ENCODE peak calls at places on chromosomes 4 and X, in six cellular contexts. One of them, this sample, is unnamed.

GRCh38 chr4:186728631-186729271 is 5.1 kb upstream of the FAT1 start:
- DNase-seq in endodermal cell: no peak
- DNase-seq in naive thymus-derived CD4-positive, alpha-beta T cell: no peak
- DNase-seq in psoas muscle: no peak
- DNase-seq in colonic mucosa: no peak
- DNase-seq in HCT116: peak; percentile 94
- DNase-seq in this sample: no peak

GRCh38 chr4:77355731-77356130 is 198.7 kb downstream of the CCNG2 start:
- DNase-seq in psoas muscle: no peak
- DNase-seq in endodermal cell: no peak
- DNase-seq in colonic mucosa: no peak
- DNase-seq in HCT116: no peak
- DNase-seq in naive thymus-derived CD4-positive, alpha-beta T cell: no peak
- DNase-seq in this sample: no peak

GRCh38 chrX:41590641-41591040 is 98.1 kb upstream of the GPR34 start:
- DNase-seq in naive thymus-derived CD4-positive, alpha-beta T cell: no peak
- DNase-seq in HCT116: no peak
- DNase-seq in endodermal cell: no peak
- DNase-seq in psoas muscle: no peak
- DNase-seq in colonic mucosa: no peak
- DNase-seq in this sample: no peak

GRCh38 chrX:133849676-133850075 is 135.7 kb downstream of the GPC3 start:
- DNase-seq in endodermal cell: no peak
- DNase-seq in HCT116: no peak
- DNase-seq in colonic mucosa: no peak
- DNase-seq in psoas muscle: no peak
- DNase-seq in naive thymus-derived CD4-positive, alpha-beta T cell: no peak
- DNase-seq in this sample: no peak

GRCh38 chr4:109433281-109434006 is at the start of gene SEC24B:
- DNase-seq in HCT116: peak; percentile 57
- DNase-seq in psoas muscle: peak; percentile 94
- DNase-seq in naive thymus-derived CD4-positive, alpha-beta T cell: peak; percentile 91
- DNase-seq in endodermal cell: peak; percentile 94
- DNase-seq in colonic mucosa: peak; percentile 89
- DNase-seq in this sample: peak; percentile 83

GRCh38 chrX:41250867-41251266 is 83.1 kb upstream of the DDX3X start:
- DNase-seq in naive thymus-derived CD4-positive, alpha-beta T cell: no peak
- DNase-seq in colonic mucosa: no peak
- DNase-seq in HCT116: no peak
- DNase-seq in psoas muscle: no peak
- DNase-seq in endodermal cell: no peak
- DNase-seq in this sample: no peak

GRCh38 chr4:138707746-138708145 is 307.8 kb upstream of the NOCT start:
- DNase-seq in endodermal cell: no peak
- DNase-seq in HCT116: no peak
- DNase-seq in naive thymus-derived CD4-positive, alpha-beta T cell: no peak
- DNase-seq in psoas muscle: no peak
- DNase-seq in colonic mucosa: no peak
- DNase-seq in this sample: no peak

GRCh38 chr4:8127051-8127798 is 31.4 kb downstream of the ABLIM2 start:
- DNase-seq in naive thymus-derived CD4-positive, alpha-beta T cell: no peak
- DNase-seq in psoas muscle: peak; percentile 90
- DNase-seq in endodermal cell: no peak
- DNase-seq in HCT116: no peak
- DNase-seq in colonic mucosa: no peak
- DNase-seq in this sample: no peak

GRCh38 chr4:113952452-113953029 is 26.9 kb downstream of the ARSJ start:
- DNase-seq in HCT116: peak; percentile 64
- DNase-seq in naive thymus-derived CD4-positive, alpha-beta T cell: no peak
- DNase-seq in psoas muscle: no peak
- DNase-seq in colonic mucosa: peak; percentile 55
- DNase-seq in endodermal cell: peak; percentile 80
- DNase-seq in this sample: no peak

GRCh38 chr4:144645102-144645469 is 870 bp upstream of the HHIP start:
- DNase-seq in colonic mucosa: no peak
- DNase-seq in naive thymus-derived CD4-positive, alpha-beta T cell: no peak
- DNase-seq in psoas muscle: peak; percentile 55
- DNase-seq in endodermal cell: no peak
- DNase-seq in HCT116: no peak
- DNase-seq in this sample: no peak

GRCh38 chrX:25020391-25021131 is 4.8 kb upstream of the ARX start:
- DNase-seq in colonic mucosa: no peak
- DNase-seq in HCT116: no peak
- DNase-seq in endodermal cell: peak; percentile 94
- DNase-seq in naive thymus-derived CD4-positive, alpha-beta T cell: peak; percentile 51
- DNase-seq in psoas muscle: peak; percentile 54
- DNase-seq in this sample: no peak

GRCh38 chrX:146994163-146994562 is 179.6 kb upstream of the CXorf51A start:
- DNase-seq in colonic mucosa: no peak
- DNase-seq in HCT116: no peak
- DNase-seq in naive thymus-derived CD4-positive, alpha-beta T cell: no peak
- DNase-seq in psoas muscle: no peak
- DNase-seq in endodermal cell: no peak
- DNase-seq in this sample: no peak

GRCh38 chrX:76555816-76556215 is 128.3 kb downstream of the MAGEE1 start:
- DNase-seq in colonic mucosa: no peak
- DNase-seq in HCT116: peak; percentile 33
- DNase-seq in naive thymus-derived CD4-positive, alpha-beta T cell: no peak
- DNase-seq in endodermal cell: peak; percentile 81
- DNase-seq in psoas muscle: no peak
- DNase-seq in this sample: peak; percentile 9

GRCh38 chrX:14056201-14056600 is 26.5 kb upstream of the GEMIN8 start:
- DNase-seq in endodermal cell: no peak
- DNase-seq in naive thymus-derived CD4-positive, alpha-beta T cell: no peak
- DNase-seq in HCT116: no peak
- DNase-seq in colonic mucosa: no peak
- DNase-seq in psoas muscle: no peak
- DNase-seq in this sample: no peak

GRCh38 chr4:73897380-73898136 is 28.4 kb downstream of the CXCL1 start:
- DNase-seq in colonic mucosa: no peak
- DNase-seq in HCT116: no peak
- DNase-seq in endodermal cell: no peak
- DNase-seq in psoas muscle: no peak
- DNase-seq in naive thymus-derived CD4-positive, alpha-beta T cell: no peak
- DNase-seq in this sample: no peak

DNA sequence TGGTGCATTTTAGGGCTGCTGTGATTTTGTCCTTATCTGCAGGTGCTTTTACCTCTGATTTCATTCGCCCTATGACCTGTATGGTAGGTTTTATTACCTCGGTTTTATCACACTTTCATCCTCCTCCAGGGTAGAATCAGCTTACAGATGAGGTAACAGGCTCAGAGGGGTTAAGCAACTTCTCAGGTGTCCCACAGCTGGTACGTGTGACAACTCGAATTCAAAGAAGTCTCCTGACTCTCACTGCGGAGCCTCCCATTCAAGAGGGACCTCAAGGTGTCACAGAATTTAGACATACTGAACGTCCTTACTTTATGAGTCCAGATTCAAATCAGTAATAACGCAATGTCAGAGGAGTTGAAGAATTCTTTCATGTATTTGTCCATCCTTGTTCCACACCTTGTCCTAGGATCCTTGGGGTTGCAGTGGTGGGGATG is 12.5 kb upstream of the KIAA0232 start:
- DNase-seq in naive thymus-derived CD4-positive, alpha-beta T cell: no peak
- DNase-seq in colonic mucosa: peak; percentile 45
- DNase-seq in HCT116: no peak
- DNase-seq in endodermal cell: no peak
- DNase-seq in psoas muscle: peak; percentile 3
- DNase-seq in this sample: no peak
- H3K4me1 ChIP-seq in naive thymus-derived CD4-positive, alpha-beta T cell: peaks cover 4% of the 10 kb centered on the region
- H3K4me1 ChIP-seq in colonic mucosa: peaks cover 21% of the 10 kb centered on the region
- H3K4me1 ChIP-seq in HCT116: peaks cover 35% of the 10 kb centered on the region
- H3K4me1 ChIP-seq in endodermal cell: peaks cover 7% of the 10 kb centered on the region
- H3K4me1 ChIP-seq in psoas muscle: peaks cover 55% of the 10 kb centered on the region
- H3K4me1 ChIP-seq in this sample: peaks cover 8% of the 10 kb centered on the region

GRCh38 chrX:151771726-151772125 is 37.2 kb downstream of the CNGA2 start:
- DNase-seq in colonic mucosa: no peak
- DNase-seq in psoas muscle: no peak
- DNase-seq in HCT116: no peak
- DNase-seq in naive thymus-derived CD4-positive, alpha-beta T cell: no peak
- DNase-seq in endodermal cell: no peak
- DNase-seq in this sample: no peak
- H3K4me1 ChIP-seq in colonic mucosa: no peaks in the 10 kb centered on the region
- H3K4me1 ChIP-seq in psoas muscle: no peaks in the 10 kb centered on the region
- H3K4me1 ChIP-seq in HCT116: no peaks in the 10 kb centered on the region
- H3K4me1 ChIP-seq in naive thymus-derived CD4-positive, alpha-beta T cell: no peaks in the 10 kb centered on the region
- H3K4me1 ChIP-seq in endodermal cell: no peaks in the 10 kb centered on the region
- H3K4me1 ChIP-seq in this sample: no peaks in the 10 kb centered on the region

GRCh38 chr4:153530996-153531375 is 64.8 kb downstream of the TMEM131L start:
- DNase-seq in HCT116: no peak
- DNase-seq in endodermal cell: no peak
- DNase-seq in colonic mucosa: no peak
- DNase-seq in naive thymus-derived CD4-positive, alpha-beta T cell: no peak
- DNase-seq in psoas muscle: no peak
- DNase-seq in this sample: no peak
- H3K4me1 ChIP-seq in HCT116: no peaks in the 10 kb centered on the region
- H3K4me1 ChIP-seq in endodermal cell: no peaks in the 10 kb centered on the region
- H3K4me1 ChIP-seq in colonic mucosa: no peaks in the 10 kb centered on the region
- H3K4me1 ChIP-seq in naive thymus-derived CD4-positive, alpha-beta T cell: peaks cover 58% of the 10 kb centered on the region
- H3K4me1 ChIP-seq in psoas muscle: peaks cover 70% of the 10 kb centered on the region
- H3K4me1 ChIP-seq in this sample: peaks cover 66% of the 10 kb centered on the region

DNA sequence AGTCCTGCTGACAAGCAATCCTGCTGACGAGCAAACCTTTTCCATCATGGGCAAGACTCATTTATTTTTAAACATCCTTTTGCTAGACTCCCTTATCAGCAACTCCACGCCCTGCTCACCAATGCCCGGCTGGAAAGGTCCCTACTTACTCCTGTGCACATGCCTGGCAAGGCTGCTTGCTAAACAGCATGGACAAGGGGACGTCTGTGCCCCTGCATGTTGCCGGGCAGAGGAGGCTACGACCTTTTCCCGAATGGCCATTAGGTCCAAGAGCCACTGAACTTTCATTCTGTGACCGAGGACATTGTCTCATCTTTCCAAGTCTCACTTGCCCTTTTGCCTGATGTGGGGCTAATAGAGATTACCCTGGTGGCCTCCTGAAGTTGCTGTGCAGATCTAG is 98.6 kb downstream of the MGST2 start:
- DNase-seq in endodermal cell: no peak
- DNase-seq in naive thymus-derived CD4-positive, alpha-beta T cell: no peak
- DNase-seq in colonic mucosa: peak; percentile 31
- DNase-seq in psoas muscle: no peak
- DNase-seq in HCT116: no peak
- DNase-seq in this sample: no peak
- H3K4me1 ChIP-seq in endodermal cell: peaks cover 24% of the 10 kb centered on the region
- H3K4me1 ChIP-seq in naive thymus-derived CD4-positive, alpha-beta T cell: no peaks in the 10 kb centered on the region
- H3K4me1 ChIP-seq in colonic mucosa: peaks cover 17% of the 10 kb centered on the region
- H3K4me1 ChIP-seq in psoas muscle: peaks cover 59% of the 10 kb centered on the region
- H3K4me1 ChIP-seq in HCT116: no peaks in the 10 kb centered on the region
- H3K4me1 ChIP-seq in this sample: no peaks in the 10 kb centered on the region

GRCh38 chr4:184355857-184356256 is 118.5 kb downstream of the IRF2 start:
- DNase-seq in endodermal cell: no peak
- DNase-seq in naive thymus-derived CD4-positive, alpha-beta T cell: no peak
- DNase-seq in HCT116: no peak
- DNase-seq in psoas muscle: no peak
- DNase-seq in colonic mucosa: no peak
- DNase-seq in this sample: no peak

GRCh38 chr4:184357783-184358182 is 116.6 kb downstream of the IRF2 start:
- DNase-seq in naive thymus-derived CD4-positive, alpha-beta T cell: no peak
- DNase-seq in colonic mucosa: peak; percentile 3
- DNase-seq in endodermal cell: peak; percentile 3
- DNase-seq in HCT116: no peak
- DNase-seq in psoas muscle: no peak
- DNase-seq in this sample: no peak

GRCh38 chr4:184355111-184355604 is 119.2 kb downstream of the IRF2 start:
- DNase-seq in colonic mucosa: peak; percentile 47
- DNase-seq in endodermal cell: peak; percentile 38
- DNase-seq in psoas muscle: no peak
- DNase-seq in HCT116: peak; percentile 7
- DNase-seq in naive thymus-derived CD4-positive, alpha-beta T cell: no peak
- DNase-seq in this sample: no peak

GRCh38 chr4:184357164-184357563 is 117.2 kb downstream of the IRF2 start:
- DNase-seq in naive thymus-derived CD4-positive, alpha-beta T cell: no peak
- DNase-seq in HCT116: no peak
- DNase-seq in colonic mucosa: no peak
- DNase-seq in psoas muscle: no peak
- DNase-seq in endodermal cell: no peak
- DNase-seq in this sample: no peak

GRCh38 chr4:184356366-184356765 is 118.0 kb downstream of the IRF2 start:
- DNase-seq in psoas muscle: no peak
- DNase-seq in colonic mucosa: no peak
- DNase-seq in endodermal cell: peak; percentile 18
- DNase-seq in naive thymus-derived CD4-positive, alpha-beta T cell: no peak
- DNase-seq in HCT116: no peak
- DNase-seq in this sample: no peak
- H3K4me1 ChIP-seq in psoas muscle: peaks cover 9% of the 10 kb centered on the region
- H3K4me1 ChIP-seq in colonic mucosa: no peaks in the 10 kb centered on the region
- H3K4me1 ChIP-seq in endodermal cell: no peaks in the 10 kb centered on the region
- H3K4me1 ChIP-seq in naive thymus-derived CD4-positive, alpha-beta T cell: no peaks in the 10 kb centered on the region
- H3K4me1 ChIP-seq in HCT116: peaks cover 7% of the 10 kb centered on the region
- H3K4me1 ChIP-seq in this sample: peaks cover 5% of the 10 kb centered on the region

DNA sequence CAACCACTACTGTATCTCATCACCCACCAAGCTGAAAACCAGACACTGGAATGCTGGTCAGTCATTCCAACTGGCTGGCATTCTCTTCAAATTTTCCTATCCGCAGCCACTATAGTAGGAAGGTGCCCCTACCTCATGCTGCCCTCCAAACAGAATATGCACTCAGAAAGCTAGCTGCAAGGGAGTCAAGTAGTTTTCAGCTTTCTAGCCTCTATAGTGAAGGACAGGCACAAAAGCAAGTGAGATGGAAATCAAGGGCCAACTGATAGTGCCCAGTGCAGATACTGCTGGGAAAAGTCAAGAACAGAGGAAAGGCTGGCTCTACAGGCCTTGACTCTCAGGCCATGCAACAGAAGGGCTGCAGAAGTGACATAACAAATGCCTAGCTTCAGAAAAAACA is 47.2 kb downstream of the BCOR start:
- DNase-seq in endodermal cell: no peak
- DNase-seq in colonic mucosa: no peak
- DNase-seq in HCT116: no peak
- DNase-seq in naive thymus-derived CD4-positive, alpha-beta T cell: no peak
- DNase-seq in psoas muscle: no peak
- DNase-seq in this sample: no peak
- H3K4me1 ChIP-seq in endodermal cell: no peaks in the 10 kb centered on the region
- H3K4me1 ChIP-seq in colonic mucosa: no peaks in the 10 kb centered on the region
- H3K4me1 ChIP-seq in HCT116: no peaks in the 10 kb centered on the region
- H3K4me1 ChIP-seq in naive thymus-derived CD4-positive, alpha-beta T cell: no peaks in the 10 kb centered on the region
- H3K4me1 ChIP-seq in psoas muscle: no peaks in the 10 kb centered on the region
- H3K4me1 ChIP-seq in this sample: no peaks in the 10 kb centered on the region

GRCh38 chrX:40147399-40148188 is 49.8 kb upstream of the BCOR start:
- DNase-seq in naive thymus-derived CD4-positive, alpha-beta T cell: no peak
- DNase-seq in endodermal cell: peak; percentile 82
- DNase-seq in psoas muscle: no peak
- DNase-seq in colonic mucosa: no peak
- DNase-seq in HCT116: no peak
- DNase-seq in this sample: no peak
- H3K4me1 ChIP-seq in naive thymus-derived CD4-positive, alpha-beta T cell: no peaks in the 10 kb centered on the region
- H3K4me1 ChIP-seq in endodermal cell: no peaks in the 10 kb centered on the region
- H3K4me1 ChIP-seq in psoas muscle: peaks cover 11% of the 10 kb centered on the region
- H3K4me1 ChIP-seq in colonic mucosa: peaks cover 3% of the 10 kb centered on the region
- H3K4me1 ChIP-seq in HCT116: peaks cover 77% of the 10 kb centered on the region
- H3K4me1 ChIP-seq in this sample: peaks cover 10% of the 10 kb centered on the region